ENCODE peak calls at places on chromosomes 11 and 22, in seven cellular contexts. O is SJSA1; Y is prostate gland; P is CD4-positive, alpha-beta T cell; K is breast epithelium; V is vagina; D is tibial nerve. X is an unnamed sample. For H3K9me3, the result is how much of the 10 kb centered on the place peaks cover.

GRCh38 chr11:13550761-13551160 is 55.0 kb upstream of the PTH start:
- DNase-seq in D (no peak), K (no peak), P (no peak), O (no peak), V (no peak), Y (no peak), X (no peak)

GRCh38 chr11:126355324-126355925 is at the start of gene ST3GAL4:
- DNase-seq in V (no peak), K (peak), Y (peak), O (peak), P (peak), D (peak), X (peak)

GRCh38 chr11:107743161-107743560 is 31.3 kb upstream of the SLN start:
- DNase-seq in V (no peak), O (no peak), P (no peak), K (no peak), D (no peak), Y (no peak), X (no peak)

GRCh38 chr11:1568451-1568911 is 3.6 kb downstream of the DUSP8 start:
- DNase-seq in Y (no peak), K (no peak), O (no peak), P (no peak), V (no peak), D (no peak), X (no peak)

GRCh38 chr22:41022470-41023298 is 69.7 kb upstream of the EP300 start:
- DNase-seq in K (peak), P (peak), D (peak), O (peak), Y (peak), V (no peak), X (peak)

GRCh38 chr11:27012254-27012921 is 18.5 kb downstream of the FIBIN start:
- DNase-seq in O (no peak), K (no peak), V (no peak), Y (no peak), D (no peak), P (no peak), X (no peak)

GRCh38 chr11:61021661-61022212 is 50.3 kb downstream of the CD6 start:
- DNase-seq in V (no peak), P (peak), D (no peak), O (no peak), Y (peak), K (peak), X (peak)

GRCh38 chr11:130892847-130893246 is 23.4 kb downstream of the SNX19 start:
- DNase-seq in P (no peak), V (no peak), Y (no peak), D (no peak), O (no peak), K (no peak), X (no peak)

GRCh38 chr11:108752297-108752751 is 87.5 kb downstream of the DDX10 start:
- DNase-seq in P (no peak), K (no peak), Y (no peak), V (no peak), D (no peak), O (no peak), X (no peak)

GRCh38 chr11:102476812-102477211 is 24.2 kb upstream of the TMEM123 start:
- DNase-seq in K (no peak), P (no peak), O (no peak), D (no peak), V (no peak), Y (peak), X (peak)

GRCh38 chr11:120337133-120337895 is 1.1 kb downstream of the ARHGEF12 start:
- DNase-seq in O (no peak), K (no peak), D (no peak), P (no peak), V (no peak), Y (no peak), X (no peak)

GRCh38 chr11:3905080-3905953 is 49.9 kb downstream of the STIM1 start:
- DNase-seq in Y (no peak), V (no peak), P (peak), K (no peak), D (no peak), O (peak), X (peak)

GRCh38 chr11:57269580-57270021 is 32.6 kb upstream of the APLNR start:
- DNase-seq in V (no peak), K (no peak), O (no peak), P (no peak), Y (peak), D (no peak), X (no peak)

GRCh38 chr22:47232753-47233152 is 470.3 kb downstream of the TBC1D22A start:
- DNase-seq in V (peak), K (no peak), Y (no peak), D (no peak), P (no peak), O (no peak), X (no peak)
- H3K9me3 ChIP-seq in V (under half), K (under half), Y (under half), D (under half), P (under half), O (under half), X (under half)

DNA sequence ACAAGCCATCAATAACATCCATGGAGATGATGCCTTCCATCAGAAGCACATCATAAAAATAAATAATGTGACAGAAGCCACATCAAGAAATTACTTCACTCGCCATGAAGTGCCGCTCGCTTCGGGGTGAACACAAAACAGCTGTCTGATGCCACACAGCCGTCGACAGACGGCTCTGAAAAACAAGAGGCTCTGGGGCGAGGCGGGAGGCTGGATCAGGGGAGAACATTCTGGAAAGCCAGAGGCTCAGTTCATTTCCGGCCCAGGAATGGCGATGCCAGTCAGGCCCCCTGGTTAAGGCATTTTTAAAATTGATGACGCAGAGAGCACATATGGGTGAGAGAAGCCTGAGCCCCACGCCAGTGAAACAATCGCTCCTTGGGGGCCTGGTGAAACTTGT is 805.3 kb downstream of the TBC1D22A start:
- DNase-seq in P (no peak), K (no peak), D (no peak), O (peak), V (peak), Y (no peak), X (no peak)
- H3K9me3 ChIP-seq in P (under half), K (under half), D (under half), O (under half), V (under half), Y (under half), X (under half)

DNA sequence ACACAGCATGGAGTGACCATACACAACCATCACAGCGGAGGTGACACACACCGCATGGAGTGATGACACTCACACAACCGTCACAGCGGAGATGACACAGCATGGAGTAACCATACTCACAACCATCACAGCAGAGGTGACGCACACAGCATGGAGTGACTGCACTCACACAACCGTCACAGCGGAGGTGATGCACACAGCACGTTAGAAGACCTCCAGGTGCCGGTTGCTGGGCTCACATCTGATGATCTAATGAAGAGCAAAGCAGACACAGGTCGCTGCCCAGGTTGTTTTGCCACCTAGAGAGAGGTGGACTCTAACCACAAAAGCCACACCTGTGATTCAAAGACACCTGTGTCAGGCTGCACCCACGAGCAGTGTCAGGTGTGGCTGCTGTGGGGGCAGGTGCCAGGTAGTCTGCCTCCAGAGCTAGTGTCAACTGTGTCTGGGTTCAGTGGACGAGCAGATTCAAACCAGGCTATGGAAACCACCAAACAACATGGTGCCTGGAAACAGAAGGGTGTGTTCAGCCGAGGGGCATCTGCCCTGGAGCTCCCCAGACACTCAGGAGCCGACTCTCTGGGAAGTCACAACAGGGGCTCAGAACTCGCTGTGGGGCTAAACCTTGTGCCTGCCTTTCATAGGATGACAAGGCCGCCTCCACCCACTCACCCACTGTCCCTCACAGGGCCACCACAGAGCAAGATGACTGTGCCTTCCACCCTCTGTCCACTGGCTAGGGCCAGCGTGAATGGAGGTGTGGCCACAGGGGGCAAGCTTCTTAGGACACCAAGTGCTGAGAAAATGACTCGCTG is 608.2 kb downstream of the TBC1D22A start:
- DNase-seq in P (no peak), O (peak), K (no peak), V (no peak), D (no peak), Y (no peak), X (no peak)
- H3K9me3 ChIP-seq in P (under half), O (under half), K (under half), V (under half), D (under half), Y (under half), X (under half)

GRCh38 chr22:47401976-47402770 is 639.7 kb downstream of the TBC1D22A start:
- DNase-seq in O (no peak), Y (no peak), P (no peak), K (no peak), D (no peak), V (no peak), X (no peak)
- H3K9me3 ChIP-seq in O (under half), Y (under half), P (under half), K (under half), D (under half), V (under half), X (under half)

GRCh38 chr22:48264586-48264985 is 1502.1 kb downstream of the TBC1D22A start:
- DNase-seq in D (no peak), K (no peak), Y (no peak), V (no peak), P (no peak), O (no peak), X (no peak)
- H3K9me3 ChIP-seq in D (under half), K (under half), Y (under half), V (under half), P (under half), O (under half), X (under half)

GRCh38 chr22:48569476-48570233 is 1258.0 kb downstream of the BRD1 start:
- DNase-seq in O (no peak), V (no peak), Y (no peak), D (no peak), K (no peak), P (no peak), X (no peak)

GRCh38 chr22:48568736-48569330 is 1258.8 kb downstream of the BRD1 start:
- DNase-seq in D (no peak), K (no peak), Y (no peak), P (no peak), O (no peak), V (no peak), X (no peak)

GRCh38 chr22:48566741-48567140 is 1260.9 kb downstream of the BRD1 start:
- DNase-seq in P (no peak), K (no peak), O (no peak), Y (no peak), D (no peak), V (no peak), X (no peak)

GRCh38 chr22:48565901-48566501 is 1261.7 kb downstream of the BRD1 start:
- DNase-seq in P (no peak), V (no peak), D (no peak), O (no peak), Y (no peak), K (no peak), X (no peak)

GRCh38 chr22:48567213-48567975 is 1260.3 kb downstream of the BRD1 start:
- DNase-seq in O (no peak), V (no peak), K (no peak), P (no peak), Y (no peak), D (no peak), X (no peak)
- H3K9me3 ChIP-seq in O (under half), V (under half), K (under half), P (under half), Y (under half), D (under half), X (under half)

GRCh38 chr11:114111369-114112042 is 52.0 kb downstream of the ZBTB16 start:
- DNase-seq in V (no peak), P (no peak), D (no peak), Y (no peak), O (no peak), K (no peak), X (no peak)

GRCh38 chr11:114110948-114111347 is 51.4 kb downstream of the ZBTB16 start:
- DNase-seq in K (no peak), D (no peak), O (no peak), V (no peak), P (no peak), Y (peak), X (no peak)

GRCh38 chr11:114108501-114109205 is 49.1 kb downstream of the ZBTB16 start:
- DNase-seq in P (no peak), K (no peak), V (no peak), Y (no peak), D (no peak), O (no peak), X (no peak)

GRCh38 chr11:114110123-114110522 is 50.6 kb downstream of the ZBTB16 start:
- DNase-seq in K (no peak), P (no peak), V (no peak), D (no peak), O (no peak), Y (no peak), X (no peak)

DNA sequence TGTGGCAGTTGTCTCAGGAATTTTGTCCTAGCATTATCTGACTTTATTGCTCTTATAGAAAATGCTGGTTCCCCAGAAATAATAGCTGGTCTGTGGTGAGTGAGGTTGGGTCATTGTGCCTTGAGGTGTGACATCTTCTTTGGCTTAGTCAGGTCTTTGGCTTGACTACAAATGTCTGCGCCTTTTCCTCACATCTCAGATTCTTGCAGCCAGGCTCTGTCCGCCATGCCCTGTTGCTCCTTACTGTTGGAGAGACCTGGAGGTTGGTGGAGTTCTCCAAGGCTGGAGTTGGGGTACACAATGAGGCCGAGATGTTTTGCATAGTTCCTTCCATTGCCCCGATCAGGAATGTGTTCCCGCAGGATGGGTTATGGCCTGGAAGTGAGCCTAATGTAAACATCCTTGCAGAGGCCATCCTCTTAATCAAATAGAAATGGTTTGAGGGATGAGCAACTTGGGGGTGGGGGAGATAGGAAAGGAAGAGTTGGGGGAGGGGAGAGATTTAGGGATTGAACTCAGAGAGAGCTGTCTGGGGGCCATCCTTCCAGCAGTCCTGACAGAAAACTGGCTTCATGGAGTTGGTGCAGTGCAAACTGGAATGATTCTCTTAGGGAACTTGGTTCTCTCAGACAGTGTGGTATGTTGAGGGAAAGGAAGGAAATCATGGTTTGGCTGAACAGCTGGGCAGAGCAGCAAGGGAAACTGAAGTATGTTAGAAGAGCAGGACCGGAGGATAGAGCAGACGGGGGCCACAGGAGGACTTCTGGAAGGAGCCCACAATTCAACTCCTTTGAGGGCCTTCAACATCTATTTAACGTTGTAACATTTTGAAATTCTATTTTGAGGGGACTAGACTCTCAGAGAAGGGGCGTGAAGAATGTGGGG is 49.9 kb downstream of the ZBTB16 start:
- DNase-seq in K (no peak), Y (no peak), V (no peak), P (no peak), D (no peak), O (no peak), X (no peak)
- H3K9me3 ChIP-seq in K (under half), Y (under half), V (under half), P (under half), D (under half), O (under half), X (under half)

DNA sequence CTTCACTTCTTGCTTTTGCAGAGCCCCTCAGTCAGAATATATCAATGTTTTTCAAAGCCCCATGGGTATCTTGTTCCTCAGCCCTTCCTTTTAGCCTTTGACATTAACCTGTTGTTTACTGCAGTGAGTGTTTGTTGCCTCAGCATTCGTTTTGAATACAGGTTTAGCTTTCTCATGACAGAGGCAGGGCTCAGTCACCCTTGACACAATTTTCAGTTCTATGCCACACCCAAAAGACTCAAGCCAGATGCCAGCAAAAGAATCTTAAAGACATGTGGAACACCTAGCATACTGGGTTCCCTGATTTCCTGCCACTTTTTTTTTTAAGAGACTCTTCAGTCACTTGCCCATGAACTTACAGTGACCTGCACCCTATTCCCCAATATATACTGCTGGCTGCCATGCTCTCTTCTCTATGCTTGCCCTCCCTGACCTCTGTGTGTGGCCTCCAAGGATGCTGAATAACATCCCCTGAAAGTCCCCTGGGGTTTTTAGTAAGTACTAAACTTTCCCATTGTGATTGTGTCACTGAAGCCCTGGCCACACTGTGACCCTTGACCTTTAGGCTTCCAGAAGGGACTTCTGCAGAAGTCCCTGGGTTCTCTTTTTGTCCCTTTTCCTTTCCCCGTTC is 1225.5 kb downstream of the TBC1D22A start:
- DNase-seq in D (no peak), O (no peak), K (no peak), Y (no peak), V (no peak), P (no peak), X (no peak)
- H3K9me3 ChIP-seq in D (under half), O (under half), K (under half), Y (under half), V (under half), P (under half), X (under half)

GRCh38 chr22:49354516-49355205 is 473.0 kb downstream of the BRD1 start:
- DNase-seq in Y (no peak), P (peak), K (no peak), V (peak), D (no peak), O (no peak), X (no peak)

GRCh38 chr22:49353185-49353584 is 474.5 kb downstream of the BRD1 start:
- DNase-seq in K (no peak), V (peak), D (no peak), O (no peak), Y (no peak), P (peak), X (no peak)

GRCh38 chr22:49351761-49352221 is 475.9 kb downstream of the BRD1 start:
- DNase-seq in O (no peak), V (peak), D (no peak), P (peak), K (peak), Y (no peak), X (no peak)

GRCh38 chr22:49350441-49351121 is 477.1 kb downstream of the BRD1 start:
- DNase-seq in O (no peak), P (no peak), V (no peak), D (no peak), Y (no peak), K (peak), X (no peak)

DNA sequence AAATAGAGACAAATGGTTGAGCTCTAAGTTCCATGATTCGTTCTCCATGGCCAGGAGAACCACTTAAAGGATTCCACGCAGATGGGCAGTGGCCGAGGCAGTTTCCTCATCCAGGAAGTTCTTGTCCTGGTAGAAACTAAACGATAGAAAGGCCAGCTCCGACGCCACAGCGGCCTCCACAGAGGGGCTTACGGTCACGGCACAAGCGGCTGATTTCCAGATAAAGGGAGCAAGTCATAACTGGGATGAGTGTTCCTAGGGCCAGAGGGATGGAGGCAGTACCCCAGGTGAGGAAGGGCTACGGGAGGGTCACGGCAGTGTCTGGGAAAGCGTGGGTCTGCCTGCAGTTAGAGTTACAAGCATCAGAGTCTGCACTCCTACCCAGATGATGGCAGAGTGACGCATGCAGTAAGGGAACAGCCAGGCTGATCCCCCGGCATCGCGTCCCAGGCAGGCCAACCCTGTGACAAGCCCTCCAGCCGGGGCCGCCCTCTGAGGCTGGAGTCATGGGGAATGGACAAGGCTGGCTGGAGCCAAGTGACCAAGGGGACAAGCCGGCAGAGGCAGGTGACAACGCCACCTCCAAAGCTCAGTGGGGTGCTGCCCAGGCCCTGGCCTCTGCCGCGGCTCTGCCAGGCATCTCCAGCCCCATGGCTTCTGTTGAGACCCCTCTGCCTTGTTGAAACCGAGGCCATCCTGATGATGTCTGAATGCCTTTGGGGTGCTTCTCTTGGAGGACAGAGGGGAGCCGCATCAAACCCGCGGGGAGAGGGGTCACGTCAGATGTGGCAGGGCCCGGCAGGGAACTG is 475.1 kb downstream of the BRD1 start:
- DNase-seq in P (peak), V (peak), K (peak), O (no peak), D (no peak), Y (no peak), X (no peak)
- H3K9me3 ChIP-seq in P (under half), V (under half), K (under half), O (under half), D (under half), Y (under half), X (under half)

GRCh38 chr22:47484960-47485571 is 722.6 kb downstream of the TBC1D22A start:
- DNase-seq in Y (no peak), P (no peak), D (no peak), O (no peak), K (no peak), V (no peak), X (no peak)
- H3K9me3 ChIP-seq in Y (under half), P (under half), D (under half), O (under half), K (under half), V (under half), X (under half)